ENCODE peak calls at places on chromosome 6, in nine cellular contexts. R is HFFc6, E is Daoy, A is NAMALWA, T is AG04450, H is putamen, F is pulmonary artery endothelial cell, Q is RWPE1, L is EH. Z is an unnamed sample.
A peak's percentile ranks its signal among the peaks of the same experiment; 100 is the strongest.

GRCh38 chr6:94238868-94239267 is 819.5 kb upstream of the EPHA7 start:
- DNase-seq in R (no peak), E (no peak), A (no peak), T (no peak), H (no peak), F (no peak), Q (no peak), L (no peak), Z (no peak)

GRCh38 chr6:129543981-129544380 is 166.0 kb downstream of the ARHGAP18 start:
- DNase-seq in R (peak; percentile 32), E (no peak), A (no peak), T (no peak), H (no peak), F (no peak), Q (no peak), L (peak; percentile 38), Z (peak; percentile 30)

GRCh38 chr6:111804627-111805235 is 68.5 kb downstream of the FYN start:
- DNase-seq in R (peak; percentile 43), E (peak; percentile 60), A (peak; percentile 20), T (no peak), H (no peak), F (peak; percentile 64), Q (no peak), L (peak; percentile 68), Z (peak; percentile 35)

GRCh38 chr6:105235155-105235554 is 55.3 kb upstream of the POPDC3 start:
- DNase-seq in R (no peak), E (no peak), A (no peak), T (no peak), H (no peak), F (no peak), Q (no peak), L (no peak), Z (no peak)

GRCh38 chr6:118668761-118669411 is 17.5 kb upstream of the CEP85L start:
- DNase-seq in R (peak; percentile 61), E (peak; percentile 3), A (no peak), T (peak; percentile 52), H (no peak), F (no peak), Q (no peak), L (peak; percentile 79), Z (no peak)

GRCh38 chr6:34115396-34116314 is 30.2 kb downstream of the GRM4 start:
- DNase-seq in R (no peak), E (peak; percentile 36), A (peak; percentile 33), T (no peak), H (peak; percentile 60), F (no peak), Q (peak; percentile 48), L (peak; percentile 39), Z (peak; percentile 30)

GRCh38 chr6:128641701-128642100 is 121.3 kb upstream of the PTPRK start:
- DNase-seq in R (no peak), E (no peak), A (no peak), T (peak; percentile 26), H (no peak), F (no peak), Q (no peak), L (no peak), Z (no peak)

GRCh38 chr6:489762-490161 is 98.2 kb downstream of the IRF4 start:
- DNase-seq in R (no peak), E (no peak), A (no peak), T (no peak), H (no peak), F (no peak), Q (no peak), L (no peak), Z (no peak)

GRCh38 chr6:139519571-139520031 is 145.2 kb upstream of the CITED2 start:
- DNase-seq in R (peak; percentile 26), E (no peak), A (no peak), T (no peak), H (peak; percentile 71), F (no peak), Q (no peak), L (peak; percentile 90), Z (no peak)